ENCODE peak calls at places on chromosomes 5 and 9, in eight cellular contexts. D, Y, R, B, Q, M, T and E are unnamed samples.

GRCh38 chr5:66840527-66841013 is 244.4 kb downstream of the MAST4 start:
- DNase-seq in D (no peak), Y (peak; percentile 12), R (no peak), B (no peak), Q (no peak), M (no peak), T (no peak), E (no peak)

GRCh38 chr5:124263680-124264491 is 482.6 kb downstream of the ZNF608 start:
- DNase-seq in D (no peak), Y (no peak), R (no peak), B (no peak), Q (no peak), M (no peak), T (peak; percentile 27), E (no peak)

GRCh38 chr9:136379401-136379800 is 5.9 kb upstream of the CARD9 start:
- DNase-seq in D (no peak), Y (no peak), R (no peak), B (no peak), Q (no peak), M (no peak), T (no peak), E (no peak)

GRCh38 chr5:17046320-17046719 is 110.2 kb upstream of the MYO10 start:
- DNase-seq in D (no peak), Y (no peak), R (no peak), B (no peak), Q (no peak), M (no peak), T (no peak), E (no peak)

GRCh38 chr5:171162602-171163001 is 146.4 kb upstream of the TLX3 start:
- DNase-seq in D (no peak), Y (peak; percentile 14), R (peak; percentile 9), B (no peak), Q (no peak), M (no peak), T (no peak), E (no peak)

GRCh38 chr9:124502711-124503702 is 4.2 kb downstream of the NR5A1 start:
- DNase-seq in D (peak; percentile 32), Y (no peak), R (no peak), B (no peak), Q (no peak), M (no peak), T (no peak), E (no peak)

GRCh38 chr5:154646841-154647759 is 108.1 kb upstream of the LARP1 start:
- DNase-seq in D (peak; percentile 77), Y (peak; percentile 26), R (peak; percentile 93), B (peak; percentile 51), Q (peak; percentile 24), M (no peak), T (peak; percentile 81), E (no peak)

GRCh38 chr5:80408976-80409926 is 1.4 kb downstream of the ZFYVE16 start:
- DNase-seq in D (no peak), Y (no peak), R (no peak), B (no peak), Q (no peak), M (no peak), T (no peak), E (no peak)

GRCh38 chr5:144478532-144478931 is 307.9 kb downstream of the KCTD16 start:
- DNase-seq in D (no peak), Y (no peak), R (no peak), B (no peak), Q (no peak), M (no peak), T (no peak), E (no peak)

DNA sequence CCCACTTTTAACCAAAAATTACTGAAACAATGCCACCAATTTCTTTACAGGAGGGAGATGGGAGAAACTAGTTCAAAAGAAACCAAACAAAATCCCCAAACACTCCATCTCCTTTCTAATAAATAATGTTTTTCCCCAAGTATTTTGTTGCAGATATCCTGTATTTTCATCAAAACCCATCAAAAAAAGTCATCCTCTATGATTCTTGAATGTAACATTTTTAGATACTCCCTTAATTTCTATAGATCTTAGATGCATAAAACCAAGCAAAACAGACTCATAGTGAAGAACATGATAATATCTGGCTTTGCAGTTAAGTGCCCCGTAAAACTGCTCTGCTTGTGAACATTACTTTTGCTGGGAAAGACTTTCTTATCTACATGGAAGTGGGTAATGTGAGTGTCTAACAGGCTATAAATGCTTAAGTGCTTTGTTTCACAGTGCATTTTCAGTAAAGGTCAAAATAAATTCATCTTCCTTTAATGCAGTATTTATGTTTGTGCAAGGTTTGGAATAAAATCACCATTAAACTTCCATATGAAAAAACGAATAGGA is 77.3 kb upstream of the TBCA start:
- DNase-seq in D (no peak), Y (no peak), R (no peak), B (no peak), Q (no peak), M (no peak), T (no peak), E (no peak)
- H3K27me3 ChIP-seq in D (peaks cover 27% of the 10 kb centered on the region), Y (peaks cover 4% of the 10 kb centered on the region), R (peaks cover 3% of the 10 kb centered on the region), B (no peaks in the 10 kb centered on the region), Q (no peaks in the 10 kb centered on the region), M (no peaks in the 10 kb centered on the region), T (peaks cover 46% of the 10 kb centered on the region), E (no peaks in the 10 kb centered on the region)

DNA sequence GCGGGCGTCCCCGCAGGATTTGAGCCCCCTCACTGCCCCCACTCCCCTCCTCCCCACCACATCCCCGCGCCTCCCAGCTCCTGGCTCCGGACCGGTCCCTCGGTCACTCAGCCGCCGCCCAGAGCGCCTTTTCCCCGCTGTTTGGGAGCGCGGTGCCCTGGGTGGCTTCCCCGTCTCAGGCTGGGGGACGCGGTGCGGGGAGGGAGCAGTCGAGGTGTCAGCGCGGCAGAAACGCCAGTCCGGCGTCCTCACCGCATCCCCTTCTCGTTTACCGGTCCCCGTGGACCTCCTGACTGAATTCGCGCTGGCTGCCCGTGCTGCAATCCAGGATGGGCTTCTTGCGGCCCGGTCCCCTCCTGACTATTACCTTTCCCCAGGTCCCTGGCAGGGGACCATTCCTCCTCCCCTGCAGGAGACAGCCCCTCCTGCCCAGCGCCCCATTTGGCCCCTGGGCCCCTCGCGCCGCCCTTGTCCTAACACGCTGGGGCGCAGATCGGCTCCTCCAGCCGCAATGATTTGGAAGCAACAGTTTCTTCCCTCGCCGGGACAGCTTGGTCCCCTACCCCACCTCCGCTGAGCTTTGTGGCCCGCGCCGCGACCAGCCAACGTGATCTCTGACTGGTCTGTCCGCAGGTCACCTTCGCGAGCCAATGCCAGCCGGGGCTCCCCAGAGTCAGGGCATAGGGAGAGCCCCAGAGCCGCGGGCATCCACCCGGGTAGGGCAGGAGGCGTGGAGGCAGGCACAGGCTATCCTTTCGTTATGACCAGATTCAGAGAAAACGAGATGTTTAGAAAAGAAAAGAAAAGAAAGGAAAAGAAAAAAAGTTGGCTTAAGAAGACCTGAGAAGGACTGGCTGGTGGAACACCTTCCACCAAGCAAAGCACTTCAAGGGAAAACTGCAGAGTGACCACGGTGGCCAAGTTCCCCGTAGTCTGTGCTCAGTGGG is 1.2 kb downstream of the ANKRD33B start:
- DNase-seq in D (peak; percentile 61), Y (no peak), R (no peak), B (no peak), Q (peak; percentile 37), M (no peak), T (no peak), E (no peak)
- H3K4me1 ChIP-seq in D (peaks cover 45% of the 10 kb centered on the region), Y (peaks cover 10% of the 10 kb centered on the region), R (peaks cover 21% of the 10 kb centered on the region), B (no peaks in the 10 kb centered on the region), Q (peaks cover 30% of the 10 kb centered on the region), M (peaks cover 17% of the 10 kb centered on the region), T (peaks cover 27% of the 10 kb centered on the region), E (peaks cover 13% of the 10 kb centered on the region)

GRCh38 chr5:55231476-55232193 is 1.8 kb downstream of the CCNO start:
- DNase-seq in D (peak; percentile 47), Y (no peak), R (peak; percentile 34), B (no peak), Q (no peak), M (no peak), T (no peak), E (no peak)
- H3K4me3 ChIP-seq in D (peak overlapping the region; percentile 63), Y (no peak overlapping the region), R (no peak overlapping the region), B (no peak overlapping the region), Q (peak overlapping the region; percentile 67), M (peak overlapping the region; percentile 51), T (peak overlapping the region; percentile 54), E (peak overlapping the region; percentile 59)

GRCh38 chr5:178386532-178386931 is 153.9 kb upstream of the PHYKPL start:
- DNase-seq in D (peak; percentile 22), Y (no peak), R (no peak), B (no peak), Q (no peak), M (no peak), T (no peak), E (no peak)

GRCh38 chr5:178385472-178385853 is 152.9 kb upstream of the PHYKPL start:
- DNase-seq in D (peak; percentile 24), Y (no peak), R (no peak), B (no peak), Q (no peak), M (no peak), T (no peak), E (no peak)

GRCh38 chr5:178383301-178383918 is 150.8 kb upstream of the PHYKPL start:
- DNase-seq in D (no peak), Y (no peak), R (no peak), B (peak; percentile 27), Q (no peak), M (no peak), T (no peak), E (no peak)

GRCh38 chr5:178383919-178384814 is 151.6 kb upstream of the PHYKPL start:
- DNase-seq in D (peak; percentile 24), Y (no peak), R (peak; percentile 85), B (peak; percentile 30), Q (no peak), M (no peak), T (no peak), E (no peak)

DNA sequence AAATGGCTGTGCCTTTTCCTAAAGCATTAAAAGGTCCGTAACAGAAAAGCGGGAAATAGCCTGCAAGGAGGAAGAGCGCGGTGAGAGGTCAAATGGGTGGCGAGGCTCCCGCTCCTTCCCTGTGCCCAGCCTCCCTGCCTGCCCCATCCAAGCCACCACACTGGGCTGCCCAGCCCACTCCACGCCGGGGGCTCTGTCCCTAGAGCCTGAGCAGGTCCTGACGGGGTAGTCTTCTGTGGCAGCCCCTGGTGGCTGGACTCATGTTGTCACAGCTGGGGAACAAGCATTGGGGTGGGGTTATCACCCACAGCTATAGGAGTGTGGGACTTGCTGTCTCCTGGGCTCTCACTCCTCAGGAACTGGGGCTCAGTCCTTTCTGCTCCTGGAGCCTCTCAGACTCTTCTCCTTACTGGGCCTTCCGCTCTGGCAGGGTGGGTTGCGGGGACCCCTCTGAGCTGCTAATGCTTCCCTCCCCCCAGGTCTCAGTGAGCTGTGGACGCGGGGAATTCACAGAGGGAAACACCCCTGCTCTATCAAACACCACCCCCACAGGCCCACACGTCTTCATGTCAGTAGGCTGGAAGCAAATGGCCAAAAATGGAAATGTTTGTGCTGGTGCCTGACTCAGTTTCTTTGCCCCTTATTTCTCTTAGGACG is 152.3 kb upstream of the PHYKPL start:
- DNase-seq in D (peak; percentile 39), Y (no peak), R (no peak), B (no peak), Q (no peak), M (no peak), T (no peak), E (no peak)
- H3K27me3 ChIP-seq in D (peaks cover 16% of the 10 kb centered on the region), Y (no peaks in the 10 kb centered on the region), R (no peaks in the 10 kb centered on the region), B (no peaks in the 10 kb centered on the region), Q (no peaks in the 10 kb centered on the region), M (peaks cover 8% of the 10 kb centered on the region), T (peaks cover 55% of the 10 kb centered on the region), E (no peaks in the 10 kb centered on the region)